ENCODE peak calls at places on chromosomes 3 and 15, in five cellular contexts. I is IMR-90, E is mesenchymal stem cell, H is H9, S is H1. P is an unnamed sample.

GRCh38 chr15:61530769-61531168 is 301.7 kb upstream of the RORA start:
- DNase-seq in I (no peak), E (no peak), H (peak), S (peak), P (no peak)

GRCh38 chr3:42747581-42747980 is 25.5 kb downstream of the CCDC13 start:
- DNase-seq in I (no peak), E (no peak), H (peak), S (peak), P (no peak)

GRCh38 chr15:28890711-28891495 is 5.1 kb downstream of the APBA2 start:
- DNase-seq in I (no peak), E (peak), H (no peak), S (no peak), P (no peak)

GRCh38 chr15:63918901-63919348 is 85.2 kb upstream of the HERC1 start:
- DNase-seq in I (no peak), E (no peak), H (no peak), S (no peak), P (no peak)

GRCh38 chr3:129490273-129490675 is 38.2 kb upstream of the RHO start:
- DNase-seq in I (peak), E (peak), H (peak), S (peak), P (peak)

GRCh38 chr15:101810905-101811304 is 1.1 kb upstream of the OR4F15 start:
- DNase-seq in I (no peak), E (peak), H (no peak), S (no peak), P (peak)

GRCh38 chr3:55485208-55485791 is 1.8 kb downstream of the WNT5A start:
- DNase-seq in I (peak), E (peak), H (peak), S (peak), P (peak)

GRCh38 chr3:13702226-13702820 is 153.4 kb downstream of the FBLN2 start:
- DNase-seq in I (no peak), E (no peak), H (no peak), S (no peak), P (no peak)

DNA sequence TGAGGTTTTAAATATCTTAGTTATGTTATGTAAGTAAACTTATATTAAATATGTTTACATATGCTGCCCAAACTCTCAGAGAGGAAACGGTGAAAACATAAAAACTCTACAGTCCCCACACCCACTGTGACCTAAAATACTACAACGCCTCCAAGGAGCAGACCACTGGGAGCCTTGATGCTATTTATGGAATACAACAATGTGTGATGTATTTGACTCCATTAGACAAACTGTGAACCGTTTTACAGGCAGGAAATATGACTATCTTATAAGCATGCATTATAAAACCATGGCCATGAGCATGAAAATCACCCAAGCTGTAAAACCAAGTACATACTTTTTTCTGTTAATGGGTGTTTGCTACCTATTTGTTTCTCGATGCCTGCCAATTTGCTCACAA is 379.5 kb upstream of the TBL1XR1 start:
- DNase-seq in I (no peak), E (no peak), H (no peak), S (no peak), P (no peak)
- H2BK15ac ChIP-seq in I (no peak), E (no peak), H (no peak), S (no peak), P (no peak)

GRCh38 chr3:128278130-128278529 is 124.8 kb downstream of the EEFSEC start:
- DNase-seq in I (no peak), E (no peak), H (no peak), S (peak), P (no peak)

GRCh38 chr3:128280466-128281455 is 127.5 kb downstream of the EEFSEC start:
- DNase-seq in I (no peak), E (no peak), H (peak), S (peak), P (no peak)

GRCh38 chr3:128279594-128279880 is 126.3 kb downstream of the EEFSEC start:
- DNase-seq in I (no peak), E (no peak), H (no peak), S (no peak), P (no peak)

GRCh38 chr3:128277378-128278049 is 124.2 kb downstream of the EEFSEC start:
- DNase-seq in I (no peak), E (no peak), H (peak), S (peak), P (no peak)

GRCh38 chr3:128278761-128279593 is 125.7 kb downstream of the EEFSEC start:
- DNase-seq in I (peak), E (peak), H (peak), S (peak), P (peak)
- H3K14ac ChIP-seq in I (peak), E (no peak), H (no peak), S (no peak), P (no peak)

DNA sequence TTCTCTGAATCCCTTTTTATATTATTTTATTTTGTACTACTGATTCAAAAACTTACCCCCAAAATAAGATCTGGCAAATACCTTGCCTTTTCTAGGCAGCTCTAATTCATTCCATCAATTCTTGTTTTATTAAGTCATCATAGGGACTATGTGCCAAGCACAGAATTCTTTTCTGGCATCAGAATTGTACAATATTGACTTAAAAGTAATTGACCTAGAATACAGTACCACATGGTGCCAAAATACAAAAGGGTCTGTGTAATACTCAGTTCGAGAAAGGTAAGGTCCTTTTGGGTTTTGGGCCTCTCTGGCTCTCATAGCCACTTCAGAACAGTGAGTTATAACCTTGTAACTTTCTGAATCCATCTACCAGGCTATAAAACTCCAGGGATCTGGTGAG is 46.2 kb downstream of the KBTBD8 start:
- DNase-seq in I (peak), E (no peak), H (no peak), S (no peak), P (no peak)
- H2BK15ac ChIP-seq in I (no peak), E (no peak), H (no peak), S (no peak), P (no peak)

GRCh38 chr15:67120839-67121540 is 55.6 kb downstream of the SMAD3 start:
- DNase-seq in I (peak), E (peak), H (no peak), S (no peak), P (no peak)
- H3K14ac ChIP-seq in I (peak), E (no peak), H (no peak), S (no peak), P (peak)

GRCh38 chr3:31959951-31960792 is 20.9 kb downstream of the OSBPL10 start:
- DNase-seq in I (peak), E (peak), H (peak), S (peak), P (no peak)
- H2BK15ac ChIP-seq in I (peak), E (no peak), H (no peak), S (no peak), P (no peak)

GRCh38 chr3:81303326-81303725 is 458.1 kb downstream of the GBE1 start:
- DNase-seq in I (no peak), E (no peak), H (no peak), S (no peak), P (no peak)

GRCh38 chr3:81299486-81299885 is 462.0 kb downstream of the GBE1 start:
- DNase-seq in I (no peak), E (no peak), H (no peak), S (no peak), P (no peak)

GRCh38 chr3:81301230-81301629 is 460.2 kb downstream of the GBE1 start:
- DNase-seq in I (no peak), E (no peak), H (no peak), S (no peak), P (no peak)

GRCh38 chr3:81302045-81302444 is 459.4 kb downstream of the GBE1 start:
- DNase-seq in I (peak), E (peak), H (peak), S (peak), P (peak)

DNA sequence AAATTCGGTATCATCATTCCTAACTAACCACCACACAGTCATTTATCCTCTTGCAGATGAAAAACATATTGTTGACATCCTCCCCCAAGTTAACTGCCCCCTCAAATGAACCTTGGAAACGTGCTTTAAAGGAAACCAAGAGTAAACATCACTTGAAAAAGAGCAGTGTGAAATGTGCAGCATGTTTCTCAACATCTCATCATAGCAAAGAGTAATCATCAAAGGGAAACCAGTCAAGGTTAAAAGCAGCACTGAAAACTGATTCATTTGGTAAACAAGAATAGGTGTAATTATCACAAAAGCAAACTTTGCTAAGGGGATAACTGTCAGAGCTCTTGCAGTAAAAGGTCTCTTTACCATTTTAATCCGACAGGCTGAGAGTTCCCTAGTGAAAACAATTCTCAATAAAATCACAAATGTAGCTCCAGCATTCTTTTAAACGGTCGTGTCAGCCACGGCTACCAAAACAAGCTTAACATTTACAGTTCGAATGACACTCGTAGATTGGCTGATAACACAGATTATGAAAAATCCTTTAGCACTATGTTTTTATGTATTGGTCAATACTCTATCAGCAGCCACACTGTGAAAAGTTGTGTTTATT is 461.0 kb downstream of the GBE1 start:
- DNase-seq in I (no peak), E (no peak), H (no peak), S (no peak), P (no peak)
- H3K14ac ChIP-seq in I (no peak), E (no peak), H (no peak), S (no peak), P (no peak)

GRCh38 chr3:25895031-25895430 is 105.1 kb downstream of the OXSM start:
- DNase-seq in I (peak), E (no peak), H (no peak), S (no peak), P (no peak)
- H2BK15ac ChIP-seq in I (peak), E (no peak), H (no peak), S (no peak), P (no peak)

GRCh38 chr15:73392025-73392424 is 23.3 kb upstream of the HCN4 start:
- DNase-seq in I (no peak), E (no peak), H (no peak), S (no peak), P (no peak)

GRCh38 chr15:73397461-73397860 is 28.7 kb upstream of the HCN4 start:
- DNase-seq in I (no peak), E (no peak), H (no peak), S (no peak), P (no peak)

GRCh38 chr15:73391128-73391864 is 22.5 kb upstream of the HCN4 start:
- DNase-seq in I (no peak), E (no peak), H (no peak), S (no peak), P (no peak)

GRCh38 chr15:73399163-73399562 is 30.4 kb upstream of the HCN4 start:
- DNase-seq in I (no peak), E (no peak), H (no peak), S (no peak), P (no peak)

DNA sequence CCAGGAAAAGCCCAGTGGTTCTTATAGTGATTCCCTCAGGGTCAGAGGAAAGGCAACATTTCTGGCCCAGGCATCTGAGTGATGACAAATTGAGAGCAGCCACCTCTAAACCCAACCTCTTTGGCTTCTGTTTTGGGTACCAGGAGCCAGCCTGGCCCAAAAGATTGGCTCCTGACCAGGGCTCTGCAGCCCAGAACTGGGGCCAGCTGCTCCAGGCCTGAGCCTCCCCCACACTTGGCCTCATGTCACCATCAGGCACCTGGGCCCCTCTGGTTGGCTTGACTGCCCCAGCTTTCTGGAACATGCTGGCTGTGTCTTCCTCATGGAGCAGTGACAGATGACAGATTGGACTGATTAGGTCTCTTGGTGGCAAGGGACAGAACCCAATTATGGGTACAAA is 26.0 kb upstream of the HCN4 start:
- DNase-seq in I (no peak), E (no peak), H (no peak), S (no peak), P (no peak)
- H3K14ac ChIP-seq in I (no peak), E (no peak), H (no peak), S (no peak), P (no peak)